ENCODE peak calls at places on chromosomes 4 and X, in six cellular contexts. Y is pancreas, Z is neural crest cell, M is thoracic aorta, G is lung, U is AG09319. W is an unnamed sample.

GRCh38 chrX:151153086-151153485 is 23.3 kb upstream of the GPR50 start:
- DNase-seq in Y (no peak), Z (peak; percentile 15), M (no peak), G (no peak), U (no peak), W (no peak)

GRCh38 chr4:113880240-113881028 is 99.0 kb downstream of the ARSJ start:
- DNase-seq in Y (no peak), Z (no peak), M (no peak), G (no peak), U (no peak), W (no peak)

GRCh38 chr4:10691651-10692050 is 7.1 kb upstream of the CLNK start:
- DNase-seq in Y (no peak), Z (no peak), M (no peak), G (no peak), U (no peak), W (no peak)

GRCh38 chr4:69066945-69067344 is 29.3 kb upstream of the UGT2B7 start:
- DNase-seq in Y (no peak), Z (no peak), M (no peak), G (no peak), U (no peak), W (no peak)

GRCh38 chrX:32026772-32027171 is 954.9 kb upstream of the FTHL17 start:
- DNase-seq in Y (no peak), Z (no peak), M (no peak), G (no peak), U (no peak), W (no peak)

GRCh38 chr4:111630705-111631104 is 514.5 kb upstream of the FAM241A start:
- DNase-seq in Y (no peak), Z (no peak), M (no peak), G (no peak), U (no peak), W (no peak)

GRCh38 chr4:151014521-151015457 is at the start of gene LRBA:
- DNase-seq in Y (peak; percentile 85), Z (peak; percentile 52), M (peak; percentile 22), G (peak; percentile 90), U (no peak), W (peak; percentile 88)

GRCh38 chr4:2714071-2714770 is 41.9 kb downstream of the TNIP2 start:
- DNase-seq in Y (peak; percentile 48), Z (no peak), M (no peak), G (peak; percentile 49), U (no peak), W (no peak)

GRCh38 chr4:70399319-70399718 is 1.6 kb downstream of the OPRPN start:
- DNase-seq in Y (no peak), Z (no peak), M (no peak), G (no peak), U (no peak), W (no peak)

GRCh38 chr4:95263960-95264359 is 284.8 kb downstream of the UNC5C start:
- DNase-seq in Y (no peak), Z (no peak), M (no peak), G (no peak), U (no peak), W (no peak)

GRCh38 chrX:47482512-47483309 is at the start of gene ZNF41:
- DNase-seq in Y (peak; percentile 78), Z (peak; percentile 48), M (peak; percentile 28), G (peak; percentile 74), U (no peak), W (peak; percentile 83)

GRCh38 chrX:131827935-131828334 is 195.2 kb upstream of the STK26 start:
- DNase-seq in Y (no peak), Z (no peak), M (no peak), G (no peak), U (no peak), W (no peak)

GRCh38 chr4:53591372-53591892 is at the start of gene LNX1:
- DNase-seq in Y (peak; percentile 97), Z (no peak), M (no peak), G (peak; percentile 84), U (no peak), W (no peak)

GRCh38 chrX:103730746-103731508 is 20.2 kb downstream of the TMEM31 start:
- DNase-seq in Y (no peak), Z (no peak), M (no peak), G (no peak), U (no peak), W (no peak)

GRCh38 chr4:143407475-143407874 is 70.8 kb downstream of the GAB1 start:
- DNase-seq in Y (no peak), Z (no peak), M (no peak), G (no peak), U (no peak), W (no peak)

GRCh38 chrX:18607966-18608365 is 63.9 kb downstream of the RS1 start:
- DNase-seq in Y (no peak), Z (no peak), M (no peak), G (no peak), U (no peak), W (no peak)

GRCh38 chrX:100363926-100364325 is 46.1 kb downstream of the PCDH19 start:
- DNase-seq in Y (no peak), Z (peak; percentile 39), M (no peak), G (no peak), U (no peak), W (no peak)

GRCh38 chrX:7706032-7706431 is 136.9 kb upstream of the VCX start:
- DNase-seq in Y (no peak), Z (no peak), M (no peak), G (no peak), U (no peak), W (no peak)

GRCh38 chr4:119835511-119835910 is 206.9 kb upstream of the PDE5A start:
- DNase-seq in Y (no peak), Z (no peak), M (no peak), G (no peak), U (no peak), W (no peak)

GRCh38 chrX:115639481-115639880 is 78.5 kb downstream of the PLS3 start:
- DNase-seq in Y (no peak), Z (no peak), M (no peak), G (no peak), U (no peak), W (no peak)

GRCh38 chrX:71992711-71993110 is 82.1 kb downstream of the NHSL2 start:
- DNase-seq in Y (no peak), Z (no peak), M (no peak), G (peak; percentile 27), U (no peak), W (no peak)

GRCh38 chr4:19809989-19810388 is 441.7 kb upstream of the SLIT2 start:
- DNase-seq in Y (no peak), Z (no peak), M (no peak), G (no peak), U (no peak), W (no peak)

GRCh38 chr4:137892134-137892533 is 350.0 kb downstream of the SLC7A11 start:
- DNase-seq in Y (no peak), Z (no peak), M (no peak), G (no peak), U (peak; percentile 27), W (no peak)

GRCh38 chrX:149715468-149715867 is 3.6 kb downstream of the MAGEA11 start:
- DNase-seq in Y (no peak), Z (no peak), M (no peak), G (no peak), U (no peak), W (no peak)

GRCh38 chrX:40734956-40735317 is 405 bp downstream of the MED14 start:
- DNase-seq in Y (no peak), Z (no peak), M (no peak), G (no peak), U (no peak), W (peak; percentile 16)

GRCh38 chr4:33025236-33025635 is 2305.1 kb downstream of the PCDH7 start:
- DNase-seq in Y (no peak), Z (no peak), M (no peak), G (no peak), U (no peak), W (no peak)

GRCh38 chr4:184746532-184746870 is 12.6 kb upstream of the CENPU start:
- DNase-seq in Y (peak; percentile 40), Z (no peak), M (no peak), G (peak; percentile 65), U (peak; percentile 61), W (peak; percentile 62)

GRCh38 chr4:84366932-84367331 is 132.2 kb downstream of the NKX6-1 start:
- DNase-seq in Y (no peak), Z (no peak), M (no peak), G (no peak), U (no peak), W (no peak)

GRCh38 chrX:3820170-3820569 is 106.7 kb upstream of the PRKX start:
- DNase-seq in Y (no peak), Z (no peak), M (no peak), G (no peak), U (no peak), W (no peak)

GRCh38 chrX:3811331-3812311 is 98.2 kb upstream of the PRKX start:
- DNase-seq in Y (no peak), Z (no peak), M (no peak), G (no peak), U (no peak), W (no peak)

GRCh38 chrX:3815896-3816664 is 102.6 kb upstream of the PRKX start:
- DNase-seq in Y (peak; percentile 74), Z (peak; percentile 51), M (no peak), G (peak; percentile 62), U (no peak), W (peak; percentile 22)
- TF ChIP-seq CTCF in Y (no peak), Z (peak; percentile 14), M (no peak), G (no peak), U (peak; percentile 8), W (no peak)

GRCh38 chr4:116668190-116668589 is 417.2 kb downstream of the TRAM1L1 start:
- DNase-seq in Y (no peak), Z (no peak), M (no peak), G (no peak), U (no peak), W (no peak)

GRCh38 chr4:116664198-116664597 is 421.2 kb downstream of the TRAM1L1 start:
- DNase-seq in Y (no peak), Z (no peak), M (no peak), G (no peak), U (no peak), W (no peak)
- TF ChIP-seq CTCF in Y (no peak), Z (peak; percentile 23), M (no peak), G (no peak), U (no peak), W (no peak)

GRCh38 chr4:54998991-54999390 is 126.4 kb downstream of the KDR start:
- DNase-seq in Y (no peak), Z (no peak), M (no peak), G (no peak), U (peak; percentile 2), W (no peak)
- TF ChIP-seq CTCF in Y (peak; percentile 18), Z (peak; percentile 43), M (peak; percentile 61), G (no peak), U (peak; percentile 40), W (peak; percentile 31)

GRCh38 chr4:37889849-37890500 is 909 bp upstream of the TBC1D1 start:
- DNase-seq in Y (peak; percentile 23), Z (no peak), M (no peak), G (no peak), U (no peak), W (peak; percentile 24)

GRCh38 chr4:37891221-37892159 is 606 bp downstream of the TBC1D1 start:
- DNase-seq in Y (no peak), Z (no peak), M (no peak), G (no peak), U (no peak), W (peak; percentile 47)

GRCh38 chr4:37893164-37893563 is 2.3 kb downstream of the TBC1D1 start:
- DNase-seq in Y (no peak), Z (no peak), M (no peak), G (no peak), U (no peak), W (no peak)

GRCh38 chr4:37892641-37893040 is 1.8 kb downstream of the TBC1D1 start:
- DNase-seq in Y (no peak), Z (no peak), M (no peak), G (no peak), U (no peak), W (no peak)

GRCh38 chr4:37890501-37891220 is at the start of gene TBC1D1:
- DNase-seq in Y (peak; percentile 78), Z (no peak), M (no peak), G (peak; percentile 64), U (no peak), W (peak; percentile 60)
- TF ChIP-seq CTCF in Y (no peak), Z (no peak), M (no peak), G (peak; percentile 2), U (no peak), W (no peak)

W was measured in testis.